ENCODE peak calls at places on chromosomes 7 and 10, in seven cellular contexts. N, G, I, E, W, T and V are unnamed samples.

GRCh38 chr7:6226194-6226799 is 46.1 kb downstream of the CYTH3 start:
- DNase-seq in E (no peak), I (no peak), G (no peak), T (no peak), W (no peak), N (no peak), V (no peak)

GRCh38 chr10:7902413-7902812 is 84.1 kb downstream of the TAF3 start:
- DNase-seq in W (no peak), N (no peak), I (no peak), E (no peak), T (no peak), G (no peak), V (no peak)

GRCh38 chr7:130917669-130918128 is 183.7 kb upstream of the KLF14 start:
- DNase-seq in E (no peak), N (no peak), W (no peak), T (peak), G (no peak), I (no peak), V (no peak)

GRCh38 chr7:81210092-81211064 is 291.5 kb upstream of the SEMA3C start:
- DNase-seq in I (no peak), N (no peak), E (no peak), G (no peak), W (no peak), T (no peak), V (no peak)

GRCh38 chr10:71576842-71577241 is 142.7 kb downstream of the C10orf105 start:
- DNase-seq in N (no peak), G (no peak), W (no peak), E (no peak), I (no peak), T (no peak), V (no peak)

GRCh38 chr7:131424219-131424822 is 96.6 kb downstream of the MKLN1 start:
- DNase-seq in W (peak), N (no peak), T (peak), G (peak), I (no peak), E (peak), V (no peak)

GRCh38 chr10:85612833-85613232 is 753.8 kb downstream of the GRID1 start:
- DNase-seq in G (no peak), I (no peak), N (no peak), W (no peak), E (no peak), T (no peak), V (no peak)

GRCh38 chr10:123150986-123151738 is 3.0 kb upstream of the BUB3 start:
- DNase-seq in I (no peak), T (no peak), E (peak), G (no peak), N (no peak), W (no peak), V (no peak)

GRCh38 chr7:107971613-107972012 is 31.3 kb downstream of the LAMB1 start:
- DNase-seq in N (no peak), W (no peak), G (no peak), T (peak), I (no peak), E (no peak), V (no peak)

GRCh38 chr10:91887075-91887899 is 22.0 kb downstream of the FGFBP3 start:
- DNase-seq in E (peak), N (peak), I (peak), W (peak), G (no peak), T (no peak), V (peak)

GRCh38 chr10:74652664-74653063 is 173.7 kb upstream of the KAT6B start:
- DNase-seq in I (no peak), E (no peak), N (no peak), G (no peak), W (no peak), T (no peak), V (no peak)

DNA sequence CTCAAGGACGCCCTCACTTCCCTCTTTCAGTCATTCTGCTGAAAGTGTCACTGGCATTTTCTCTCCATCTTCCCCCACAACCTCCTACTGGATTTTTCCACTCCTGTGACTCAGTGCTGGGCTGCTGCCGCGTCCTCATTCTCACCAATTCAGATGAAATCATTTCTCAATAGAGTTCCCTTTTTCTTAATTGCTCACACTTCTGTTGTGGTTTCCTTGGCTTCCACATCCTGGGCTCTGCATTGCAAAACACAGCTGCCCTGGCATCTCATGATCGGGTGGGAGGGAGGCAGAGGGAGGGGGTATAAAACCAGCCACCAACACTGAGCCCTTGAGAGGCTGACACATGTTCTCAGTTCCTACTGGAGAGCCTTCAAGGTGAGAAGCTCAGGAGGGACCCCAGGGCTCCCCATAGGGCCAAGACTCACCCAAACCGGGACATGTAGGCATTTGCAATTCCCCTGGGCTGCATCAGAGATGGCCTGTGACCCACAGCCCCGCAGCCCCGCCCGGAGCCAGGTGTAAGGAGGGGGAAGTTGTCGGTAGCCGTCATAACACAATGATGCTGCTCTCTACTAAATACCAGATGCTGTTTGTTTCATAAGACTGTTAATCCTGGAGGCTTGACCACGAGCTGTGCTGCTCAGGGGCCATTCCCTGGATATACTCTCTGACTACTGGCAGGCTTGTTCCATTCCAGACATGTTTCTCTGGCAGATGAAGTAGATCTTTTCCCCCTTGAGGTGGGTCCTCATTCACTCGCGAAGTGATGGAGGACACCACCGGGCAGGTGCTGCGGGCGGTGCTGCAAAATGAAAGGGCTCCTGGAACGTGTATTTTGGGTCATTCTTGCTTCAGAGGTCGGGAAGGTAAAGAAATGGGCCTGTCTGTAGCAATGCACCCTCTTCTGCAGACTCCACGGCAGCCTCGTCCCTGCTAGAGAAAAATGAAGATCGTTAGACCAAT is 61.3 kb downstream of the MKI67 start:
- DNase-seq in N (no peak), T (no peak), W (no peak), E (no peak), G (peak), I (no peak), V (no peak)
- TF ChIP-seq TAF1 in N (no peak), T (no peak), W (no peak), E (no peak), G (no peak), I (no peak), V (no peak)

DNA sequence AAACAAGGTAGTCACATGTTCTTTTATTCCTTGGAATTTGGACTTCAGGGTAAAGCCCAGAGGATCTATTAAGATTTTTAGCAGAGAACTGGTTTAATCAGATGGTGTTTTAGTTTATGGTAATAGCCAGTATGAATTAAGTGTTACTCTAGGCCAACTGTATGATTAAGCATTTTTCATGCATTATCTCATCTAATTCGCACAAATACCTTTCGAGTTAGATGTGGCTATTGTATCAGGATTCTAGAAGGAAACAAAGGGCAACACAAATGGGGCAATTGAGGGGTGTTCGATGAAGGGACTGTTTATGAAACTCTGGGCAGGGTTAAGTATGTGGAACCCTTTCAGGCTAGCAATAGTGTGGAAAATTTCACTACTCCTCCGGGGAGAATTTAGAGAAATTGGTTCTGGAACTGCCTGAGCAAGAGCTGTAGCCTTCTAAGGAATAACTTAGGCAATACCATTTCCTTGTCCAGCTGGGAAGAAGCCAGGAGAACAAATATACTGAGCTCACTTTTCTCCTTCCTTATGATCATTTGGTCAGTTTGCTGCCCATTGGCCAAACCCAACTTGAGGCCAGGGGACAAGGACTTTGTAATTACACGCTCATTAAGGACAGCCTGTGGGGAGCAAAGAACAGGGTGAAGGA is 319.0 kb upstream of the FZD1 start:
- DNase-seq in I (no peak), E (no peak), N (no peak), T (no peak), W (no peak), G (no peak), V (no peak)
- TF ChIP-seq TAF1 in I (no peak), E (no peak), N (no peak), T (no peak), W (no peak), G (no peak), V (no peak)

GRCh38 chr10:50992356-50992866 is 81.9 kb upstream of the PRKG1 start:
- DNase-seq in W (no peak), E (peak), N (no peak), T (no peak), I (no peak), G (no peak), V (no peak)

GRCh38 chr10:50993817-50994251 is 80.5 kb upstream of the PRKG1 start:
- DNase-seq in G (no peak), W (no peak), E (no peak), T (no peak), I (no peak), N (no peak), V (no peak)

GRCh38 chr10:50992972-50993766 is 81.1 kb upstream of the PRKG1 start:
- DNase-seq in T (no peak), E (peak), G (no peak), I (no peak), N (no peak), W (no peak), V (no peak)

GRCh38 chr10:50990568-50991495 is 83.5 kb upstream of the PRKG1 start:
- DNase-seq in W (no peak), T (no peak), G (no peak), N (no peak), E (peak), I (no peak), V (no peak)

DNA sequence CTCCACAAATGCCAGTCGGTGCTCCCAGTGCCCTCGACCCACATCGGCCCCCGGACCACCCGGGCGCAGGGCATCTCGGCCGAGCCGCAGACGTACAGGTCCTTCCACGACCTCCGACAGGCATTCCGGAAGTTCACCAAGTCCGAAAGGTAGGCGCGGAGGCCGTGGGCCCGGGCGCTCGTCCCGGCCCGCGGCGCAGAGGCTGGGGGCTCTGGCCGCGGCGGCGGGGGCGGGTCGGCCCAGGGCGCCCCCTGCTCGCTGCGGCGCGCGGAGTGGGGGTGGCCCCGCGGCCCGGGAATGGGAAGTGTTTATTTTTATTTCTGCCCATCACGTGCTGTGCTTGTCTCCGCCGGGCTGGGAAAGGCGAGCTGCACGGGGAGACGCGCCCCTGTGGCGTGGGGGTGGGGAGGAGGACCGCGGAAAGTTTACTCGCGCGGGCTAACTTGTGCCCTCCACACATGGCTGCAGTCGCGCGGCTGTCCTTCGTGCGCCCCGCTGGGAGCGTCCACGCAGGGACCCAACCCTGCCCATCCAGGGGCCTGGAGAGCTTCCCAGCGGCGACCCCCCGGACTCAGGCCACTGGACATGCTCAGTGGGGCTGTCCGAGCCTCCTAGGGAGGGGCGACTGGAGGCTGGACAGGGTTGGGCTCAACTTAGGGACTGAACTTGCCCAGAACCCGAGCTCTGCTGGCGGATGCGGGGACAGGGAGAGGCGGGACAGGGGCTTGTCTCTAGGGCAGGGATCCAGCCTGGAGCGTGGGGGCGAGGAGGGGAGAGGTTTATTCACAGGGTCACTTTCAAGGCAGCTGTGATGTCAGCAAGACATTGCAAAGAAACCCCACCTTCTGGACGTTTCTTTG is 82.6 kb upstream of the PRKG1 start:
- DNase-seq in T (no peak), G (no peak), E (peak), I (no peak), W (no peak), N (no peak), V (no peak)
- TF ChIP-seq TAF1 in T (no peak), G (no peak), E (no peak), I (no peak), W (no peak), N (no peak), V (no peak)

GRCh38 chr10:114605155-114605797 is 52.8 kb downstream of the ABLIM1 start:
- DNase-seq in I (no peak), W (peak), T (no peak), G (no peak), N (no peak), E (no peak), V (no peak)

GRCh38 chr10:114603303-114603702 is 54.8 kb downstream of the ABLIM1 start:
- DNase-seq in G (no peak), T (no peak), N (no peak), E (no peak), W (no peak), I (no peak), V (no peak)

GRCh38 chr10:114607358-114607998 is 50.6 kb downstream of the ABLIM1 start:
- DNase-seq in E (no peak), G (no peak), N (no peak), I (no peak), T (no peak), W (no peak), V (no peak)

GRCh38 chr10:114604357-114605129 is 53.5 kb downstream of the ABLIM1 start:
- DNase-seq in T (no peak), N (no peak), G (no peak), I (no peak), E (no peak), W (no peak), V (no peak)

DNA sequence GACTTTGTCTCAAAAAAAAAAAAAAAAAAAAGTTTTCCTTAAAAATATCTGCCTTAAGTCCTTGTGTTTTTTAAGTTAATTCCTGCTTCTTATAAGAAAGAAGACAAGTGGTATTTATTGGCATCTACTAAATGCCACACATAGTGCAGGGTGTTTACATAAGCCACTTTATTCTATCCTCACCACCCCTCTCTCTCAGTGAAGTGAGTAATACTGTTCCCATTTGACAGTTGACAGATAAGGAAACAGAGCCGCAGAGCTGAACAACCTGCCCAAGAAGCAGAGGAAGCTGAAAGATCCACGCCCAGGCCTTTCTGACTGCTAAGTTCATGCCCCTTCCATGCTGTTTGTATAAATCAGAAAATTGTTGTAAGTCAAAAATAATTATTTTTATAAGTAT is 54.1 kb downstream of the ABLIM1 start:
- DNase-seq in N (no peak), T (peak), G (no peak), I (no peak), W (no peak), E (no peak), V (no peak)
- TF ChIP-seq TAF1 in N (no peak), T (no peak), G (no peak), I (no peak), W (no peak), E (no peak), V (no peak)

GRCh38 chr10:119461923-119462322 is 80.6 kb downstream of the RGS10 start:
- DNase-seq in N (no peak), I (no peak), T (no peak), W (no peak), G (no peak), E (no peak), V (no peak)

GRCh38 chr10:119462773-119463172 is 79.7 kb downstream of the RGS10 start:
- DNase-seq in W (peak), G (no peak), E (no peak), I (no peak), N (no peak), T (no peak), V (no peak)

GRCh38 chr10:119460369-119461195 is 81.9 kb downstream of the RGS10 start:
- DNase-seq in T (no peak), N (no peak), E (no peak), W (no peak), G (no peak), I (no peak), V (no peak)

GRCh38 chr10:119459681-119460340 is 82.7 kb downstream of the RGS10 start:
- DNase-seq in I (no peak), W (no peak), G (no peak), N (no peak), T (no peak), E (no peak), V (no peak)

DNA sequence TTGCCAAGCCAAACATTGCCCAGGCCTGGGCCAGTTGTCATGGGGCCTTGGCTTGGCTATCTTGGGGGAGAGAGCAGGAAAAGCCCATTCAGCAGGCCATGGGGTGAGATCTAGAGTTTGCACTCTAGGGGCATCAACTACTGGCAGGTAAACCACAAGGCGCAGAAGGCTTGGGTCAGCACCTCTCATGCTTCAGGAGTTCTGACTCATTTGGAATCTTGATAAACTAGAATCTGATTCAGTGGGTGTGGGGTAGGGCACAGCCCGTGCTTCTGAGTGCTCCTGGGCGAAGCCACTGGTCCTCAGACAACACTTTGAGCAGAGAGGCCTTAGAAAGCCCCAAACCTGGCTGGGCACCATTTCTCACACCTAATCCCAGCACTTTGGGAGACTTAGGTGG is 81.1 kb downstream of the RGS10 start:
- DNase-seq in I (no peak), T (no peak), E (no peak), G (no peak), N (no peak), W (no peak), V (no peak)
- TF ChIP-seq TAF1 in I (no peak), T (no peak), E (no peak), G (no peak), N (no peak), W (no peak), V (no peak)

GRCh38 chr10:11875499-11876281 is 52.5 kb downstream of the PROSER2 start:
- DNase-seq in W (peak), I (no peak), T (peak), G (no peak), N (no peak), E (no peak), V (no peak)

GRCh38 chr10:11875183-11875498 is 52.0 kb downstream of the PROSER2 start:
- DNase-seq in N (no peak), T (no peak), W (no peak), E (peak), G (no peak), I (no peak), V (no peak)

GRCh38 chr10:11876805-11877395 is 53.7 kb downstream of the PROSER2 start:
- DNase-seq in W (no peak), N (no peak), E (no peak), G (no peak), T (no peak), I (no peak), V (no peak)

GRCh38 chr10:11877506-11877905 is 54.4 kb downstream of the PROSER2 start:
- DNase-seq in W (no peak), N (no peak), G (no peak), I (no peak), E (no peak), T (no peak), V (no peak)

DNA sequence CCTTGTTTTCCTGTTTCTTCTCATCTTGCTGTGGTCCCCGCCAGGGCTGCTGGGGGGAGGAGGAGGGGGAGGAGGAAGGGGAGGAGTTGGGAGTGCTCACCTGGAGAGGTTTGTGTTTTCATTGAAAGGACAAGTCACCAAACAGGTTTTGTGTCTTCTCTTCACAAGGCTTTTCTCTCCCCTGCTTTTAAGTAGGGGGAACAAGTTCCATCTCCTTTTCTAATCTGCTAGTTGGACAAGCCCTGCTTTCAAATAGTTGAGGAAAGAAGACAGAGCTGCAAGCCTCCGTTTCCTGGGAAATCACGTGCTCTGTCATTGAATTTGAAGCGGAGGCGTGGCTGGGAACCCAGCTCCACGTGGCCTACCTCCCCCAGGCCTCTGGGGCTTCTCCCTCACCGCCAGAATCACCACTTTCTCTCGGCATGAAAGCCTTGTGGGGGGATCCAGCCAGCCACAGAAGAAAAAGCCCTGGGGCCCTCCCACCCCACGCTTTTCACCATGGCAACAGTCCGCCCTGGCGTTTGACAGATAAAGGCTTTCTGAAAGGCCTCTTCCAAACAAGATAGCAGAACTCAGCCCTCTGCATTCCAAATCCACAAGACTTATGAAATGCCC is 51.5 kb downstream of the PROSER2 start:
- DNase-seq in G (peak), I (no peak), N (no peak), T (peak), W (peak), E (peak), V (peak)
- TF ChIP-seq TAF1 in G (no peak), I (peak), N (no peak), T (no peak), W (no peak), E (no peak), V (no peak)

DNA sequence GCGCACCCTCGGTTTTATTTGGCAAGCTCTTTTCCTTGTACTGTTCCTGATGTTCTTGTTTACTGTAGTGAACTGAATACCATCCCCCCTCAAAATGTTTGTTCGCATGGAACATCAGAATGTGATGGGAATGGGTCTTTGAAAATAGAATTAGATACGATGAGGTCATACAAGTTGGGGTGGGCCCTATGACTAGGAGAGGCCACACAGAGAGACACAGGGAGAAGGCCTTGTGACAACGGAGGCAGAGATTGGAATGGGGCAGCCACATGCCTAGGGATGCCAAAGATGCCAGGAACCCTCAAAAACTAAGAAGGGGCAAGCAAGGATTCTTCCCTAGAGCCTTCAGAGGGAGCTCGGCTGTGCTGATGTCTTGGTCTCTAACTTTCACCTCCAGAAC is 123.6 kb downstream of the FAM204A start:
- DNase-seq in E (no peak), T (no peak), N (no peak), G (no peak), W (no peak), I (no peak), V (no peak)
- TF ChIP-seq TAF1 in E (no peak), T (no peak), N (no peak), G (no peak), W (no peak), I (no peak), V (no peak)